ENCODE peak calls at places on chromosomes 12 and 14, in seven cellular contexts. T is stimulated activated CD4-positive, alpha-beta T cell treated with anti-CD3 and anti-CD28 coated beads, Interleukin-1b, Interleukin-23, amount 100 ng/mL, for 1 hour; V is cardiac fibroblast; Q is PC-3; A is endodermal cell; B is T-helper 9 cell; I is iris pigment epithelial cell. D is an unnamed sample.

GRCh38 chr14:61561144-61561543 is 134.2 kb upstream of the HIF1A start:
- DNase-seq in T (no peak), A (no peak), B (no peak), V (peak), I (peak), Q (peak), D (no peak)

GRCh38 chr14:100861188-100861936 is 35.4 kb downstream of the MEG3 start:
- DNase-seq in Q (no peak), A (no peak), V (no peak), T (no peak), I (no peak), B (no peak), D (no peak)

GRCh38 chr14:77008541-77008940 is 20.0 kb downstream of the IRF2BPL start:
- DNase-seq in B (no peak), T (no peak), Q (no peak), A (no peak), I (no peak), V (no peak), D (no peak)

GRCh38 chr12:62917066-62917465 is 17.9 kb downstream of the PPM1H start:
- DNase-seq in V (no peak), Q (no peak), B (no peak), I (no peak), T (no peak), A (peak), D (no peak)

GRCh38 chr12:132269266-132269968 is 60.0 kb downstream of the GALNT9 start:
- DNase-seq in A (no peak), Q (no peak), V (no peak), B (no peak), T (no peak), I (no peak), D (no peak)

GRCh38 chr12:55738113-55739024 is 4.6 kb upstream of the GDF11 start:
- DNase-seq in B (peak), T (peak), V (peak), Q (peak), A (peak), I (peak), D (peak)

GRCh38 chr14:102063092-102063807 is 23.6 kb downstream of the HSP90AA1 start:
- DNase-seq in B (peak), Q (peak), I (peak), T (peak), A (peak), V (peak), D (peak)

GRCh38 chr12:54383041-54383609 is 1.4 kb downstream of the ZNF385A start:
- DNase-seq in B (no peak), Q (peak), A (no peak), V (peak), T (no peak), I (peak), D (no peak)

GRCh38 chr12:41869432-41869831 is 275.2 kb downstream of the GXYLT1 start:
- DNase-seq in Q (no peak), T (no peak), V (no peak), I (no peak), A (no peak), B (no peak), D (no peak)

GRCh38 chr12:111074559-111074958 is 154.2 kb upstream of the MYL2 start:
- DNase-seq in V (no peak), A (no peak), Q (no peak), T (no peak), I (no peak), B (no peak), D (no peak)

GRCh38 chr12:52865090-52865944 is 16.5 kb upstream of the KRT78 start:
- DNase-seq in Q (peak), T (no peak), B (peak), A (peak), I (peak), V (peak), D (no peak)

GRCh38 chr12:89709994-89710872 is 1.6 kb upstream of the ATP2B1 start:
- DNase-seq in A (peak), Q (peak), V (peak), T (peak), I (peak), B (no peak), D (no peak)

GRCh38 chr14:92785601-92786426 is 8.3 kb upstream of the GOLGA5 start:
- DNase-seq in T (no peak), V (peak), Q (peak), I (peak), A (no peak), B (no peak), D (no peak)

GRCh38 chr14:30058401-30058800 is 130.8 kb upstream of the PRKD1 start:
- DNase-seq in I (peak), Q (no peak), V (peak), B (no peak), T (no peak), A (no peak), D (no peak)

GRCh38 chr14:95496690-95497241 is 19.7 kb downstream of the SYNE3 start:
- DNase-seq in T (no peak), Q (no peak), B (no peak), I (no peak), A (no peak), V (peak), D (no peak)

GRCh38 chr12:52439420-52439819 is 5.2 kb upstream of the KRT75 start:
- DNase-seq in T (no peak), A (no peak), V (no peak), I (no peak), B (no peak), Q (no peak), D (no peak)

GRCh38 chr12:55996201-55996714 is 818 bp upstream of the SUOX start:
- DNase-seq in Q (peak), B (peak), V (peak), T (no peak), I (peak), A (peak), D (peak)

GRCh38 chr14:93347850-93348249 is 868 bp downstream of the COX8C start:
- DNase-seq in V (no peak), A (no peak), B (no peak), T (no peak), Q (no peak), I (no peak), D (no peak)

GRCh38 chr12:91774471-91774921 is 371.1 kb downstream of the BTG1 start:
- DNase-seq in T (no peak), A (no peak), Q (peak), V (peak), I (peak), B (no peak), D (no peak)

GRCh38 chr14:61498811-61499210 is 177.4 kb downstream of the PRKCH start:
- DNase-seq in B (no peak), Q (no peak), I (peak), V (peak), A (no peak), T (no peak), D (no peak)